ENCODE peak calls at places on chromosomes 3 and 15, in seven cellular contexts. B, M, C, H, U, J and K are unnamed samples. For H3K27me3, the result is how much of the 10 kb centered on the place peaks cover.

GRCh38 chr3:13022348-13023250 is 50.6 kb downstream of the IQSEC1 start:
- DNase-seq in B (peak), M (no peak), C (peak), H (peak), U (peak), J (no peak), K (no peak)

GRCh38 chr3:106765342-106765741 is 611.9 kb upstream of the CCDC54 start:
- DNase-seq in B (no peak), M (peak), C (no peak), H (peak), U (no peak), J (no peak), K (no peak)

GRCh38 chr15:45088801-45089711 is 24.9 kb downstream of the DUOX2 start:
- DNase-seq in B (no peak), M (no peak), C (no peak), H (no peak), U (no peak), J (no peak), K (no peak)

GRCh38 chr15:91566116-91566515 is 287.4 kb upstream of the SLCO3A1 start:
- DNase-seq in B (no peak), M (no peak), C (no peak), H (no peak), U (no peak), J (no peak), K (no peak)

GRCh38 chr15:26945046-26945445 is 25.9 kb upstream of the GABRG3 start:
- DNase-seq in B (no peak), M (no peak), C (no peak), H (no peak), U (no peak), J (no peak), K (no peak)

GRCh38 chr15:39102431-39102830 is 478.4 kb upstream of the THBS1 start:
- DNase-seq in B (no peak), M (no peak), C (no peak), H (no peak), U (no peak), J (no peak), K (no peak)

GRCh38 chr15:41897327-41897726 is 3.5 kb upstream of the SPTBN5 start:
- DNase-seq in B (no peak), M (no peak), C (no peak), H (no peak), U (no peak), J (no peak), K (no peak)

GRCh38 chr15:77075528-77075927 is 4.6 kb upstream of the TSPAN3 start:
- DNase-seq in B (peak), M (no peak), C (no peak), H (no peak), U (no peak), J (no peak), K (no peak)

GRCh38 chr15:66655511-66655910 is 46.5 kb upstream of the SMAD6 start:
- DNase-seq in B (no peak), M (no peak), C (no peak), H (no peak), U (no peak), J (no peak), K (no peak)

GRCh38 chr15:81981888-81982287 is 63.9 kb downstream of the MEX3B start:
- DNase-seq in B (no peak), M (no peak), C (no peak), H (no peak), U (no peak), J (no peak), K (no peak)

GRCh38 chr15:28991236-28992171 is 105.7 kb downstream of the APBA2 start:
- DNase-seq in B (no peak), M (no peak), C (no peak), H (no peak), U (no peak), J (peak), K (no peak)

GRCh38 chr15:89075846-89076245 is 12.4 kb upstream of the ABHD2 start:
- DNase-seq in B (peak), M (no peak), C (no peak), H (no peak), U (no peak), J (no peak), K (no peak)

GRCh38 chr15:100807028-100807427 is 72.6 kb upstream of the ALDH1A3 start:
- DNase-seq in B (no peak), M (no peak), C (no peak), H (no peak), U (no peak), J (no peak), K (no peak)

GRCh38 chr3:143881102-143881501 is 32.8 kb upstream of the SLC9A9 start:
- DNase-seq in B (no peak), M (no peak), C (no peak), H (no peak), U (no peak), J (no peak), K (no peak)

GRCh38 chr3:195116393-195117185 is 154.4 kb downstream of the XXYLT1 start:
- DNase-seq in B (no peak), M (no peak), C (no peak), H (no peak), U (no peak), J (no peak), K (no peak)

GRCh38 chr3:120559228-120560061 is 36.7 kb upstream of the NDUFB4 start:
- DNase-seq in B (peak), M (peak), C (no peak), H (peak), U (no peak), J (no peak), K (no peak)

GRCh38 chr15:48380183-48380582 is 49.0 kb downstream of the DUT start:
- DNase-seq in B (no peak), M (no peak), C (no peak), H (no peak), U (no peak), J (no peak), K (no peak)

GRCh38 chr3:45948881-45949280 is 5.6 kb downstream of the CXCR6 start:
- DNase-seq in B (no peak), M (no peak), C (no peak), H (no peak), U (no peak), J (no peak), K (no peak)

GRCh38 chr3:78153973-78154372 is 1114.1 kb downstream of the ROBO2 start:
- DNase-seq in B (no peak), M (no peak), C (no peak), H (no peak), U (no peak), J (no peak), K (no peak)

GRCh38 chr3:196219970-196220311 is 3.6 kb downstream of the SLC51A start:
- DNase-seq in B (no peak), M (no peak), C (no peak), H (no peak), U (no peak), J (no peak), K (no peak)

GRCh38 chr3:195184716-195185421 is 86.1 kb downstream of the XXYLT1 start:
- DNase-seq in B (no peak), M (no peak), C (no peak), H (peak), U (no peak), J (no peak), K (no peak)

DNA sequence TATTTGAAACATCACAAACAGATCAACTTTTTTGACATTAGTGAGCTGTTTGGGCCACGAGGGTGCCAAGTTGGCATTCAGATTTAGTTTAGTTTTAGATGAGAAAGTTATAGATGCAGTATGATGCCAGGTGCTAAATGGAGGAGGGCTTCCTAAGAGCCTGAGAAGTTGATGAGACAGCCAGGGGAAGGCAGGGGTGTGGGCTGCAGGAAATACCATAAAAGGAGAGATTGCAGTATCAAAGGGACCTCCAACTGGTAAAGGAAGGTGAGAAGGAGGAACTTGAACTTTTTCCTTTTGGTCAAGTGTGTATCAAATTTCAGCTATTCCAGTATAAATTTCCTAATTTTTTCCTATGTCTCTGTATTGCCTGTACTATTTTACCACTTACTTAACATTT is 2.0 kb upstream of the TNIK start:
- DNase-seq in B (no peak), M (no peak), C (no peak), H (no peak), U (no peak), J (no peak), K (no peak)
- H3K27me3 ChIP-seq in B (under half), M (under half), C (under half), H (under half), U (under half), J (under half), K (under half)

GRCh38 chr3:177308911-177309310 is 111.6 kb upstream of the TBL1XR1 start:
- DNase-seq in B (no peak), M (no peak), C (no peak), H (no peak), U (no peak), J (no peak), K (no peak)
- TF ChIP-seq POLR2A in B (no peak), M (no peak), C (no peak), H (no peak), U (no peak), J (no peak), K (no peak)

DNA sequence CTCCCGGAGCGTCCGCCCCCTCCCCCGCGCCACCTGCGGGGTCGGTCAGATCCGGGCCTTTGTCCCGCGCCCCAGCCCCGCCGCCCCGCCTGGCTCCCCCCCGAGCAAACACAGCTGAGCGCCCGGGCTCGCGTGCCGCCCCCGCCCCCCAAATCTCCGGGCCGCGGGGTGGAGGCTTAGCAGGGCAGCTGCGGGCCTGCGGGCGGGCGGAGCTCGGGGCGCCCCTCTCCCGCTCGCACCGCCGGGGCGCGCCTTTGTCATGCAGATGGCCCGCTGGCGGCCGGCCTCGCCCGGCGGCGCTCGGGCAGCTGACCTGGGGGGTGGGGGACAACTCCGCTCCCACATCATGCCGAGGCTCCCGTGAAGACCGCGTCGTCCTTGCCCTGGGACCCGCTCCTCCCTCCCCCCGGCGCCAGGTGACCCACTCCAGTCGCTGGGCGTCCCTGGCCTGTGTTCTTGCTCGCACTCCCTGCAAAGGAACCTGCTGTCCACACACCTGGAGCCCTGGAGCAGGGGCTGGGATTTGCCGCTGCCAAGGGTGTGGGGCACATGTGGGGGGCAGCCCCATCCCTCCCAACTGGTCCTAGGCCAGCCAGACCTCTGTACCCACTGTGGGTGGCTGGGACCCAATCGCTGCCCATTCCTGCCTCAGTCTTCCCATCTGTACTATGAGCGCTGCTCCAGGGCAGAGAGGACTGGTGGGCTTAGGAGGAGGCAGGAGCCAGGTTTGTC is 33.6 kb downstream of the DNAJB8 start:
- DNase-seq in B (no peak), M (no peak), C (no peak), H (no peak), U (no peak), J (no peak), K (no peak)
- H3K4me3 ChIP-seq in B (no peak), M (no peak), C (peak), H (no peak), U (peak), J (peak), K (peak)

GRCh38 chr3:169668957-169669681 is 5.6 kb upstream of the MECOM start:
- DNase-seq in B (peak), M (peak), C (no peak), H (peak), U (peak), J (no peak), K (no peak)

GRCh38 chr3:169668081-169668956 is 4.8 kb upstream of the MECOM start:
- DNase-seq in B (peak), M (no peak), C (no peak), H (peak), U (no peak), J (no peak), K (no peak)

GRCh38 chr3:169667380-169667671 is 3.8 kb upstream of the MECOM start:
- DNase-seq in B (no peak), M (no peak), C (no peak), H (no peak), U (no peak), J (no peak), K (no peak)

GRCh38 chr3:169667710-169668080 is 4.2 kb upstream of the MECOM start:
- DNase-seq in B (no peak), M (no peak), C (no peak), H (no peak), U (no peak), J (no peak), K (no peak)

GRCh38 chr3:169669816-169670215 is 6.3 kb upstream of the MECOM start:
- DNase-seq in B (no peak), M (no peak), C (no peak), H (no peak), U (no peak), J (no peak), K (no peak)
- H3K27me3 ChIP-seq in B (under half), M (under half), C (under half), H (under half), U (under half), J (under half), K (under half)

GRCh38 chr3:15315003-15315402 is 17.4 kb downstream of the SH3BP5 start:
- DNase-seq in B (peak), M (no peak), C (no peak), H (no peak), U (no peak), J (no peak), K (no peak)

GRCh38 chr3:15318661-15319060 is 13.7 kb downstream of the SH3BP5 start:
- DNase-seq in B (no peak), M (no peak), C (no peak), H (no peak), U (no peak), J (no peak), K (no peak)

GRCh38 chr3:15319575-15319974 is 12.8 kb downstream of the SH3BP5 start:
- DNase-seq in B (peak), M (no peak), C (no peak), H (peak), U (peak), J (no peak), K (no peak)

GRCh38 chr3:15319127-15319526 is 13.3 kb downstream of the SH3BP5 start:
- DNase-seq in B (no peak), M (no peak), C (no peak), H (no peak), U (no peak), J (no peak), K (no peak)

GRCh38 chr3:15317164-15317477 is 15.3 kb downstream of the SH3BP5 start:
- DNase-seq in B (peak), M (no peak), C (no peak), H (peak), U (no peak), J (no peak), K (no peak)
- TF ChIP-seq POLR2A in B (no peak), M (no peak), C (no peak), H (no peak), U (no peak), J (no peak), K (no peak)

DNA sequence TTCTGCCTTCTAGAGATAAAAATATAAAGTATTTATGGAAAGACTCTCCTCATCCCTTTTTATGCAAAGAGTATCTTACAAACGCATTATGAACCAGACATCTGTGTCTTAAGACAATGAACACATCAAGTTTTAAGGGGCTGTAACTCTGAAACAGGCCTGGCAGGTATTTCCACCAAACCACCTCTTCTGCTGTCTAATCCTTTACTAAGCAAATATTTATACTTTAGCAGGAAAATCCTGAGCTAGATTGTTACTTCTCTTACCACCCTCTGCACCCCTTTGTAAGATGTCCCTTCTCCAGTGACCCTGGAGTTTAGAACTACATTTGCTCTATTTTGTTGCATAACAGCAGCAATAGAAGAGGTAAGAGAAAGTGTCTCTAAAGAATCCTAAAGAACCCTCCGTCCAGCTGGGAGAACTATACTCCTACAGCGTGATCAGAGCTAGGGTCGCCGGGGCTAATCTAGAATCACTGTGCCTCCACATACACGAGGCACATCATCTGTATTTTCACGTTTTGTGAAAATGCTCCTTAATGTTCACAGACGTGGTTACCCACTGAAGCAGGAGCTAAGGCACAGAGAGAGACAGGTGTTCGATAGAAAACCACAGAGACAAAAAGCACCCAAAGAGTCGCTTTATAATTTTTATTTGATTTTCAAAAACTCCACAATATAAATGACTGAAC is 129.6 kb downstream of the FOXP1 start:
- DNase-seq in B (no peak), M (no peak), C (no peak), H (no peak), U (no peak), J (peak), K (no peak)
- H3K4me3 ChIP-seq in B (no peak), M (no peak), C (no peak), H (no peak), U (no peak), J (no peak), K (no peak)

DNA sequence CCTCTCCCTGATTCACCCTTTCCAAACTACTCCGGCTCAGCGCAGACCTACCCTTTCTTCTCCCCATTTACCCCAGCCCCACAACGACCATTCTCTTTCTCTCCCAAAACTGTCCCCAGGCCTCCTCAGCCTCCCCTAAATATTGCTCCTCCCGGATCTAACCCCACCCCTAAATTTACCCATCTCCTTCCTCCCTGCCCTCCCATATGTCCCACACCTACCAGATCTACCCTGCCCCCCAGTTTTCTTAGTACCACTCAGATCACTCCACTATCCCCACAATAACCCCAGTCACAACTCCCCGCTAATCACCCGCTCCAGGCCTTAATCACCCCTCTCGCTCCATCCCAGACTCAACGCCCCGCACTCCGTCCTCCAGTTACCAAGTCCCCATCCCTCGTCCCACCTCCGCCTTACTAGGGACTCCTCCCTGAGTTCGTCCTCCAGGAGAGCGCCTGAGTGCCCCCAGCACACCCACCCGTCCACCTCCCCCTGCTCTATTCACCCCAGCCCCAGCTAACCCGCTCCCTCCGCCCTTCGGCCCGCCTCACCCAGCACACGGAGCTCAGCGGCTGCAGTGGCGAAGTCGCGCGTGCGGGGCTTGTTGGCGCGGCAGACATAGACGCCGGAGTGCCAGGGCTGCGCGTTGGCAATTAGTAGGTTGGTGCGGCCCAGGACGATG is 18.6 kb upstream of the IGDCC3 start:
- DNase-seq in B (no peak), M (no peak), C (no peak), H (no peak), U (no peak), J (no peak), K (no peak)
- H3K27me3 ChIP-seq in B (under half), M (under half), C (under half), H (under half), U (under half), J (under half), K (under half)

GRCh38 chr3:156581954-156582353 is 27.0 kb upstream of the SSR3 start:
- DNase-seq in B (no peak), M (no peak), C (no peak), H (no peak), U (no peak), J (no peak), K (no peak)
- TF ChIP-seq POLR2A in B (no peak), M (no peak), C (no peak), H (no peak), U (no peak), J (no peak), K (no peak)